ENCODE peak calls at places on chromosomes 6 and 20, in nine cellular contexts. K is CD4-positive, alpha-beta memory T cell; T is body of pancreas; Z is CD8-positive, alpha-beta memory T cell; X is testis; D is neural progenitor cell; W is H1; R is fibroblast of lung; O is heart right ventricle. G is an unnamed sample. For H3K4me1 and H3K27me3, the result is how much of the 10 kb centered on the place peaks cover.

GRCh38 chr6:147075326-147075840 is 128.8 kb upstream of the STXBP5 start:
- DNase-seq in Z (no peak), R (no peak), T (no peak), O (no peak), D (no peak), W (no peak), X (no peak), K (no peak), G (no peak)

GRCh38 chr6:56729719-56730118 is 87.0 kb upstream of the DST start:
- DNase-seq in R (peak), K (no peak), T (no peak), D (no peak), W (no peak), X (no peak), O (no peak), Z (no peak), G (no peak)

GRCh38 chr6:133062077-133062476 is 179.1 kb upstream of the EYA4 start:
- DNase-seq in R (peak), W (no peak), O (peak), T (no peak), X (no peak), K (no peak), Z (no peak), D (no peak), G (no peak)

GRCh38 chr6:26536571-26537159 is 1.5 kb upstream of the HMGN4 start:
- DNase-seq in O (no peak), Z (peak), R (peak), K (peak), D (peak), T (no peak), W (no peak), X (peak), G (no peak)

GRCh38 chr6:150528648-150529285 is 70.9 kb upstream of the PLEKHG1 start:
- DNase-seq in Z (no peak), T (no peak), R (peak), D (peak), X (peak), W (peak), O (peak), K (no peak), G (peak)

GRCh38 chr6:37083243-37084138 is 78.0 kb downstream of the FGD2 start:
- DNase-seq in W (no peak), D (no peak), Z (no peak), K (no peak), T (peak), O (peak), R (peak), X (peak), G (no peak)

GRCh38 chr6:50791900-50792508 is 26.7 kb upstream of the TFAP2B start:
- DNase-seq in T (no peak), X (peak), W (no peak), D (peak), K (no peak), R (peak), Z (no peak), O (no peak), G (peak)

GRCh38 chr6:169800668-169801395 is 49.4 kb downstream of the ERMARD start:
- DNase-seq in D (no peak), R (peak), W (no peak), Z (no peak), X (peak), T (no peak), K (no peak), O (no peak), G (no peak)

GRCh38 chr6:11275598-11275997 is 43.1 kb upstream of the NEDD9 start:
- DNase-seq in X (no peak), D (no peak), Z (no peak), O (no peak), T (no peak), K (peak), R (no peak), W (no peak), G (no peak)

GRCh38 chr20:840858-841567 is 7.5 kb downstream of the FAM110A start:
- DNase-seq in T (peak), R (no peak), X (no peak), W (no peak), K (no peak), O (no peak), D (peak), Z (peak), G (no peak)

GRCh38 chr6:126657556-126658129 is 317.7 kb downstream of the CENPW start:
- DNase-seq in O (no peak), T (no peak), K (no peak), W (no peak), D (peak), R (peak), X (peak), Z (no peak), G (no peak)

GRCh38 chr6:111011360-111012142 is 29.7 kb downstream of the RPF2 start:
- DNase-seq in O (no peak), R (peak), W (no peak), T (no peak), X (no peak), D (peak), K (peak), Z (peak), G (no peak)

GRCh38 chr6:137652961-137653697 is 158.9 kb upstream of the OLIG3 start:
- DNase-seq in R (no peak), W (no peak), Z (no peak), D (no peak), T (no peak), K (no peak), O (no peak), X (no peak), G (no peak)

GRCh38 chr20:37911838-37912273 is 8.9 kb downstream of the VSTM2L start:
- DNase-seq in K (no peak), D (peak), Z (no peak), R (no peak), T (no peak), W (no peak), X (peak), O (peak), G (no peak)

GRCh38 chr20:51176446-51176845 is 153.5 kb upstream of the KCNG1 start:
- DNase-seq in X (peak), T (no peak), R (no peak), W (no peak), Z (no peak), O (no peak), K (no peak), D (no peak), G (no peak)

GRCh38 chr20:60749804-60750602 is 502.1 kb upstream of the CDH4 start:
- DNase-seq in X (peak), W (peak), O (no peak), D (no peak), Z (no peak), T (no peak), R (no peak), K (no peak), G (no peak)

GRCh38 chr6:160069050-160069454 is 52.6 kb upstream of the SLC22A1 start:
- DNase-seq in X (no peak), Z (peak), W (no peak), O (no peak), T (no peak), K (peak), D (no peak), R (no peak), G (no peak)

GRCh38 chr6:106609699-106610098 is 19.6 kb downstream of the RTN4IP1 start:
- DNase-seq in K (no peak), R (no peak), O (no peak), X (peak), W (no peak), Z (no peak), D (peak), T (peak), G (peak)

GRCh38 chr6:78308025-78308424 is 559.3 kb upstream of the IRAK1BP1 start:
- DNase-seq in Z (no peak), X (no peak), W (no peak), T (no peak), R (no peak), K (no peak), D (peak), O (no peak), G (peak)

GRCh38 chr6:165637591-165637990 is 25.4 kb downstream of the PDE10A start:
- DNase-seq in O (no peak), K (no peak), W (no peak), T (no peak), R (no peak), X (no peak), D (no peak), Z (no peak), G (no peak)

GRCh38 chr6:30145818-30146217 is 9.9 kb downstream of the TRIM40 start:
- DNase-seq in T (no peak), K (no peak), Z (no peak), R (no peak), X (no peak), D (no peak), W (no peak), O (no peak), G (no peak)

GRCh38 chr20:59043698-59044097 is 1.1 kb upstream of the PRELID3B start:
- DNase-seq in W (no peak), R (no peak), X (no peak), Z (no peak), D (no peak), O (no peak), K (no peak), T (no peak), G (no peak)

GRCh38 chr6:92737983-92738382 is 681.4 kb downstream of the EPHA7 start:
- DNase-seq in X (no peak), K (no peak), R (no peak), O (no peak), T (no peak), W (no peak), Z (no peak), D (no peak), G (no peak)

GRCh38 chr6:5152417-5152816 is 67.3 kb downstream of the PPP1R3G start:
- DNase-seq in W (no peak), O (no peak), R (no peak), X (no peak), D (no peak), Z (no peak), K (no peak), T (no peak), G (no peak)

GRCh38 chr20:49184691-49185070 is 3.5 kb downstream of the STAU1 start:
- DNase-seq in D (no peak), T (no peak), O (no peak), K (no peak), W (no peak), Z (no peak), R (no peak), X (no peak), G (no peak)

GRCh38 chr20:49187330-49188100 is 619 bp downstream of the STAU1 start:
- DNase-seq in W (no peak), K (peak), O (peak), T (peak), D (peak), Z (peak), X (peak), R (no peak), G (no peak)

GRCh38 chr20:49188101-49188784 is at the start of gene STAU1:
- DNase-seq in R (peak), O (peak), W (peak), K (peak), Z (peak), X (peak), T (peak), D (peak), G (peak)

GRCh38 chr20:49185071-49185757 is 2.9 kb downstream of the STAU1 start:
- DNase-seq in W (no peak), T (no peak), R (no peak), D (no peak), K (no peak), X (no peak), O (no peak), Z (no peak), G (no peak)

GRCh38 chr20:49186535-49187329 is 1.4 kb downstream of the STAU1 start:
- DNase-seq in D (peak), X (peak), R (peak), Z (peak), W (no peak), K (peak), T (peak), O (peak), G (no peak)
- H3K4me1 ChIP-seq in D (under half), X (under half), R (under half), Z (under half), W (under half), K (half or more), T (under half), O (under half), G (under half)

GRCh38 chr6:90409700-90410099 is 113.1 kb upstream of the BACH2 start:
- DNase-seq in K (no peak), T (no peak), Z (no peak), R (no peak), W (no peak), O (no peak), X (no peak), D (no peak), G (no peak)
- H3K27me3 ChIP-seq in K (under half), T (under half), Z (under half), R (under half), W (under half), O (under half), X (under half), D (under half), G (under half)

GRCh38 chr20:33839591-33839990 is 28.4 kb downstream of the CHMP4B start:
- DNase-seq in R (no peak), Z (no peak), X (peak), T (peak), K (no peak), D (no peak), O (peak), W (no peak), G (no peak)

GRCh38 chr20:33843854-33844253 is 32.7 kb downstream of the CHMP4B start:
- DNase-seq in Z (peak), D (no peak), O (no peak), R (no peak), W (no peak), T (no peak), K (peak), X (no peak), G (no peak)

GRCh38 chr20:33840759-33841438 is 29.8 kb downstream of the CHMP4B start:
- DNase-seq in D (no peak), X (no peak), R (no peak), K (no peak), W (no peak), O (no peak), Z (no peak), T (no peak), G (no peak)

GRCh38 chr20:33841439-33841799 is 30.3 kb downstream of the CHMP4B start:
- DNase-seq in T (no peak), R (no peak), D (no peak), Z (no peak), K (no peak), O (no peak), W (no peak), X (no peak), G (no peak)

DNA sequence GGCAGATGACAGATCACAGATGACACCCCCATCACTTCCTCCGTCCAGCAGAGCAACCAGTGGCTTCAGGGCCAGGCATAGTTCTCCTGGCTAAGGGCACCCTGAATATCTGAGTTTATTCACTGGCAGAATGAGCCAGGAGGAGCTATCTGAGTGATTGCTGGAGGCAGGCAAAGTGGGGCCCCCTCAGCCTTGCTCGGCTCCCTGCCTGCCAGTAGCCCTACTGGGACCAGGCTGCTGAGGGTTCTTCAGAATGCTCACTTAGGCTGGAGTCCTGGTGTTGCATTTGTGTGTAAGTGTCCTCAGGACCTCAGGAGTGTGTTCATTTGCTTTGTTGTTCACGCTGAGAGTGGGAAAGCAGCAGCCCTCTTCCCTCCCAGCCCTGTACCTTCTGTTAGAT is 31.2 kb downstream of the CHMP4B start:
- DNase-seq in T (no peak), D (no peak), O (no peak), W (no peak), Z (no peak), K (no peak), X (no peak), R (no peak), G (no peak)
- H3K4me1 ChIP-seq in T (half or more), D (under half), O (half or more), W (under half), Z (half or more), K (half or more), X (under half), R (under half), G (under half)

GRCh38 chr20:64163776-64164122 is 503 bp upstream of the MYT1 start:
- DNase-seq in K (no peak), W (no peak), X (no peak), Z (no peak), O (no peak), R (no peak), D (no peak), T (no peak), G (no peak)
- H3K27me3 ChIP-seq in K (under half), W (under half), X (under half), Z (under half), O (half or more), R (under half), D (under half), T (under half), G (under half)